ENCODE peak calls at places on chromosome 2, in seven cellular contexts. N is fibroblast of villous mesenchyme; H is fibroblast of pulmonary artery; R is AG10803; X is psoas muscle; M is CD8-positive, alpha-beta T cell; F is AG04450. Y is an unnamed sample.

GRCh38 chr2:157152362-157152761 is 105.1 kb upstream of the GALNT5 start:
- DNase-seq in N (no peak), H (no peak), R (no peak), X (no peak), M (no peak), F (no peak), Y (no peak)

GRCh38 chr2:30620102-30620501 is 173.1 kb downstream of the LCLAT1 start:
- DNase-seq in N (no peak), H (no peak), R (no peak), X (no peak), M (no peak), F (no peak), Y (no peak)

GRCh38 chr2:167933097-167933814 is 314.1 kb downstream of the STK39 start:
- DNase-seq in N (no peak), H (no peak), R (no peak), X (no peak), M (no peak), F (no peak), Y (no peak)

GRCh38 chr2:205975082-205975949 is 110.7 kb downstream of the INO80D start:
- DNase-seq in N (peak), H (peak), R (no peak), X (no peak), M (no peak), F (no peak), Y (no peak)

GRCh38 chr2:215190588-215190987 is 52.2 kb upstream of the ABCA12 start:
- DNase-seq in N (no peak), H (no peak), R (no peak), X (no peak), M (no peak), F (no peak), Y (no peak)

GRCh38 chr2:120736955-120737801 is 1.5 kb downstream of the GLI2 start:
- DNase-seq in N (peak), H (peak), R (peak), X (peak), M (peak), F (peak), Y (peak)

GRCh38 chr2:27408601-27409320 is 630 bp downstream of the PPM1G start:
- DNase-seq in N (no peak), H (no peak), R (no peak), X (no peak), M (no peak), F (no peak), Y (peak)

GRCh38 chr2:73075477-73076373 is 4.2 kb upstream of the SFXN5 start:
- DNase-seq in N (peak), H (no peak), R (no peak), X (peak), M (no peak), F (no peak), Y (no peak)

GRCh38 chr2:112493048-112493447 is 11.1 kb downstream of the TTL start:
- DNase-seq in N (peak), H (peak), R (no peak), X (no peak), M (no peak), F (no peak), Y (no peak)

DNA sequence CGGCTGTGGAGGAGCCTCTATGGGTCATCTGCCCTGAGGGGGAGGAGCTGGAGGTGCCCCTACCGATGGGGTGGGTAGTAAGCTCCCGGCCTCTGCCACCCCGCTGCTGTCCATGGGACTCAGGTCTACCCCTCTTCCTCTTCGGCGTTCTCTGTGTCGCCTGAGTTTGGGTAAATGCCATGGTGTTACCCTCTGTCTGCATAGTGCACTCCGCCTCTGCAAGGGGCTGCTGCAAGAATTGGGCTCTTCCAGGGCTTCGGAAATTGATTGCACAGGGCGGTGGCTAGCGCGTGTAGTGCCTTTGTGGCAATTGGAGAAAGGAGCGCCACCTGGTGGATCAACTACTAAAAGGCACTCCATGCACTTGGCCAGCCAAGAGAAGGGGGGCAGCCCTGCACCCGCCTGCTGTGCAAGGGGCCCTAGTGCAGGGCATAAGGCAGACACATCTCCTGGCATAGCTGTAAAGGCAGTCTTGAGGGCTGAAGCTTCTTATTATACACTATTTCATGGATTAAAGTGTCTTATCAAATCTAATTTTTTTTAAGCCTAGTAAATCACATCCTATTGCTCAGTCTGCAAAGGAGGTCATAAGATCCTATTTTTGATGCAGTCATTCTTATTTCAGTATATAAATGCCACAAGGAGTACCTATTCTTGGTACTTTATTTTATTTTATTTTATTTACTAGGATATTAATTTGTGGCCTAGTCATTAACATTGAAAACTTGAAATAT is 308.9 kb downstream of the PDE11A start:
- DNase-seq in N (peak), H (peak), R (peak), X (peak), M (peak), F (peak), Y (peak)
- H3K4me3 ChIP-seq in N (no peak), H (no peak), R (no peak), X (no peak), M (no peak), F (peak), Y (no peak)

GRCh38 chr2:105517814-105518705 is 119.2 kb upstream of the FHL2 start:
- DNase-seq in N (peak), H (peak), R (peak), X (peak), M (no peak), F (no peak), Y (peak)

GRCh38 chr2:105518897-105519296 is 120.0 kb upstream of the FHL2 start:
- DNase-seq in N (peak), H (no peak), R (no peak), X (no peak), M (no peak), F (no peak), Y (no peak)

GRCh38 chr2:105521176-105521575 is 122.3 kb upstream of the FHL2 start:
- DNase-seq in N (peak), H (peak), R (peak), X (no peak), M (no peak), F (no peak), Y (peak)

GRCh38 chr2:105521616-105522015 is 122.8 kb upstream of the FHL2 start:
- DNase-seq in N (no peak), H (no peak), R (no peak), X (no peak), M (no peak), F (no peak), Y (no peak)

DNA sequence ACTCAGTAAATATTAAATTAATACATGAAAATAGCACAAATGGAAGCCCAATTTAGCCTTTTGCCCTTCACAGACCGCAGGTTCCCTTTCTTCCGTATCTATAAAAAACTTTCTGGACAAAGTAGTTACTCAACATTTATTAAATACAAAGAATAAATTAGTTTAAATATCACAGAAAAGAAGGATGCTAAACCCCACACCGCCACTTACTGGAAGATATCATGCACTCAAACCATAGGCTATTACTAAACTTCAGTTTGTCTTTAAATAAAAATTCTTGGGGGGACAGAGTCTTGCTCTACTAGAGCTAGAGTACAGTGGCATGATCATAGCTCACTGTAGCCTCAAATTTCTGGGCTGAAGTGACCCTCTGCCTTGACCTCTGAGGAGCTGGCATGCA is 120.7 kb upstream of the FHL2 start:
- DNase-seq in N (peak), H (no peak), R (peak), X (no peak), M (no peak), F (no peak), Y (no peak)
- TF ChIP-seq CTCF in N (peak), H (no peak), R (peak), X (no peak), M (no peak), F (peak), Y (peak)

DNA sequence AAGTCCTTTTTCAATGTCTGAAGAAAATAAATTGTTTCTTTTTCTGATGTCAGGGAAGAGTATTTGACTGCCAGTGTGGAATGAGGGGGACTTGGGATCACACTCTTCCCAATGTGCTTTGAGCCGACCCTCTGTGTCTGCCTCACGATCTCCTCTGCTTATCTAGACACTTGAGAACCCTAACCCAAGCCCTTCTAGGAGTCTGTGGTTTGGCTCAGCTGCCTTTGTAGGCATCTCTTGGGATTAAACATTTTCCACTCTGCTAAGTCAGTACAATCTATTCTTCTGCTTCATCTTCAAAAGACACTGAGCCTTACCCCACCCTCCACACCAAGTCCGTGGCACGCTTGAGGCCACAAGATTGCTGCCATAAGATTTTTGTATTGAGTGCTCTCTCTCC is 19.4 kb downstream of the FAM110C start:
- DNase-seq in N (no peak), H (no peak), R (no peak), X (no peak), M (no peak), F (no peak), Y (no peak)
- H3K4me3 ChIP-seq in N (no peak), H (no peak), R (no peak), X (no peak), M (no peak), F (no peak), Y (no peak)

DNA sequence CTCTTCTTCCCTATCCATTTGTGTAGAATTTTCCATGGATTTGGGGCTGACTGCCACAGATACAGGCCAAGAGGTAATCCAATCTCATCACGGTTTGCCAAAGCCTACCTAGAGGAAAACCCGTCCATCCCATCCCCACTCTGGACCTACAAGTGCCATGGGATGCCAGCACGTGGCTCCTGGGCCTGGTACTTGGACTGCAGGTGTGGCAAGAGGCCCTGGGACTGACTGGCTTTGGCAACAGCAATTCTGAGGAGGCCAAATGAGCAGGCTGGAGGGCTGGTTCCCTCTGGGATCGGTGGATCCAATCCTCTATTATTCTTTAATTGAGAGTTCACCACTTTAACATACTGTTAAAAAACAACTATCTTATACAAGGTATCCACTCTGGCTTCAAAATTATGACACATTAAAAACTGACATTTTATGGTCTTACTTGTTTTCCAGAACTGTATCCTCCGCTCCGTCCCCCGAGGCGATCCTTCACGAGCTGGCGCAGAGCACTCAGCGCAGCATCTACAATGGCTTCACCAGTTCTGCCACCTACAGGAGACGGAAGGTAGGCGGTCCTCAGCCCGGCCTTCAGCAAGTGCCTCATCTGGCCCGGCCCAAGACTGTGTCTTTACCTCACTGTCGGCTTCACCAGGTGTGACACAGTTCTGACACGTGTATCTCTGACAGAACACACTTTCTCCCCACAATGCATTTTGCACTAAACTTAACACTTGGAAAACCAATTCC is 19.8 kb downstream of the PDIA6 start:
- DNase-seq in N (no peak), H (no peak), R (no peak), X (no peak), M (no peak), F (no peak), Y (no peak)
- TF ChIP-seq CTCF in N (no peak), H (no peak), R (no peak), X (no peak), M (no peak), F (no peak), Y (no peak)

GRCh38 chr2:133568172-133568571 is at the start of gene NCKAP5:
- DNase-seq in N (peak), H (peak), R (peak), X (no peak), M (no peak), F (peak), Y (no peak)
- H3K4me3 ChIP-seq in N (peak), H (peak), R (peak), X (peak), M (no peak), F (peak), Y (peak)

GRCh38 chr2:9095690-9096089 is 92.2 kb upstream of the MBOAT2 start:
- DNase-seq in N (peak), H (peak), R (peak), X (peak), M (no peak), F (no peak), Y (peak)
- TF ChIP-seq CTCF in N (peak), H (no peak), R (peak), X (no peak), M (no peak), F (peak), Y (peak)

GRCh38 chr2:80303825-80304521 is 579 bp downstream of the LRRTM1 start:
- DNase-seq in N (no peak), H (no peak), R (no peak), X (no peak), M (no peak), F (no peak), Y (no peak)
- H3K4me3 ChIP-seq in N (peak), H (peak), R (no peak), X (peak), M (no peak), F (peak), Y (no peak)

GRCh38 chr2:160465406-160465805 is 28.2 kb downstream of the RBMS1 start:
- DNase-seq in N (no peak), H (no peak), R (no peak), X (no peak), M (no peak), F (no peak), Y (no peak)

GRCh38 chr2:160460333-160460731 is 33.3 kb downstream of the RBMS1 start:
- DNase-seq in N (no peak), H (no peak), R (no peak), X (no peak), M (no peak), F (no peak), Y (no peak)

GRCh38 chr2:160464017-160464416 is 29.6 kb downstream of the RBMS1 start:
- DNase-seq in N (no peak), H (no peak), R (no peak), X (no peak), M (no peak), F (no peak), Y (no peak)

GRCh38 chr2:160464996-160465395 is 28.6 kb downstream of the RBMS1 start:
- DNase-seq in N (no peak), H (peak), R (peak), X (no peak), M (no peak), F (no peak), Y (peak)

GRCh38 chr2:160463245-160463644 is 30.4 kb downstream of the RBMS1 start:
- DNase-seq in N (no peak), H (no peak), R (no peak), X (no peak), M (no peak), F (no peak), Y (no peak)
- TF ChIP-seq CTCF in N (no peak), H (no peak), R (no peak), X (no peak), M (no peak), F (no peak), Y (no peak)

Y was measured in foreskin fibroblast.